ENCODE peak calls at places on chromosome 22, in six cellular contexts. One of them, this sample, is unnamed.

GRCh38 chr22:33492210-33492651 is 428.0 kb downstream of the LARGE1 start:
- DNase-seq in heart left ventricle: no peak
- DNase-seq in upper lobe of right lung: no peak
- DNase-seq in SJSA1: no peak
- DNase-seq in Panc1: no peak
- DNase-seq in Peyer's patch: no peak
- DNase-seq in this sample: no peak

GRCh38 chr22:36134167-36134566 is 26.4 kb downstream of the APOL3 start:
- DNase-seq in heart left ventricle: no peak
- DNase-seq in upper lobe of right lung: no peak
- DNase-seq in SJSA1: no peak
- DNase-seq in Panc1: no peak
- DNase-seq in Peyer's patch: no peak
- DNase-seq in this sample: no peak

GRCh38 chr22:24503137-24503850 is 8.2 kb downstream of the UPB1 start:
- DNase-seq in heart left ventricle: peak; percentile 67
- DNase-seq in upper lobe of right lung: no peak
- DNase-seq in SJSA1: peak; percentile 62
- DNase-seq in Panc1: no peak
- DNase-seq in Peyer's patch: peak; percentile 88
- DNase-seq in this sample: peak; percentile 68

GRCh38 chr22:38305481-38306448 is 11.5 kb downstream of the CSNK1E start:
- DNase-seq in heart left ventricle: no peak
- DNase-seq in upper lobe of right lung: no peak
- DNase-seq in SJSA1: no peak
- DNase-seq in Panc1: no peak
- DNase-seq in Peyer's patch: peak; percentile 74
- DNase-seq in this sample: no peak

GRCh38 chr22:47779474-47779873 is 1017.0 kb downstream of the TBC1D22A start:
- DNase-seq in heart left ventricle: no peak
- DNase-seq in upper lobe of right lung: no peak
- DNase-seq in SJSA1: no peak
- DNase-seq in Panc1: no peak
- DNase-seq in Peyer's patch: no peak
- DNase-seq in this sample: no peak

GRCh38 chr22:25172153-25172552 is 27.5 kb upstream of the CRYBB3 start:
- DNase-seq in heart left ventricle: no peak
- DNase-seq in upper lobe of right lung: peak; percentile 69
- DNase-seq in SJSA1: no peak
- DNase-seq in Panc1: no peak
- DNase-seq in Peyer's patch: no peak
- DNase-seq in this sample: peak; percentile 37

GRCh38 chr22:37141971-37142647 is 7.6 kb downstream of the IL2RB start:
- DNase-seq in heart left ventricle: no peak
- DNase-seq in upper lobe of right lung: no peak
- DNase-seq in SJSA1: no peak
- DNase-seq in Panc1: no peak
- DNase-seq in Peyer's patch: no peak
- DNase-seq in this sample: no peak

GRCh38 chr22:24164823-24165379 is 16.4 kb upstream of the SUSD2 start:
- DNase-seq in heart left ventricle: peak; percentile 78
- DNase-seq in upper lobe of right lung: no peak
- DNase-seq in SJSA1: no peak
- DNase-seq in Panc1: no peak
- DNase-seq in Peyer's patch: no peak
- DNase-seq in this sample: no peak

GRCh38 chr22:30361916-30362631 is 5.3 kb downstream of the CCDC157 start:
- DNase-seq in heart left ventricle: no peak
- DNase-seq in upper lobe of right lung: no peak
- DNase-seq in SJSA1: no peak
- DNase-seq in Panc1: no peak
- DNase-seq in Peyer's patch: no peak
- DNase-seq in this sample: no peak

GRCh38 chr22:46846154-46846831 is 83.8 kb downstream of the TBC1D22A start:
- DNase-seq in heart left ventricle: no peak
- DNase-seq in upper lobe of right lung: no peak
- DNase-seq in SJSA1: no peak
- DNase-seq in Panc1: no peak
- DNase-seq in Peyer's patch: peak; percentile 52
- DNase-seq in this sample: no peak

GRCh38 chr22:21632237-21632895 is at the start of gene CCDC116:
- DNase-seq in heart left ventricle: no peak
- DNase-seq in upper lobe of right lung: peak; percentile 76
- DNase-seq in SJSA1: no peak
- DNase-seq in Panc1: no peak
- DNase-seq in Peyer's patch: peak; percentile 72
- DNase-seq in this sample: peak; percentile 50

GRCh38 chr22:22009661-22010060 is 27.1 kb upstream of the TOP3B start:
- DNase-seq in heart left ventricle: no peak
- DNase-seq in upper lobe of right lung: no peak
- DNase-seq in SJSA1: no peak
- DNase-seq in Panc1: peak; percentile 7
- DNase-seq in Peyer's patch: no peak
- DNase-seq in this sample: no peak

GRCh38 chr22:22881116-22882032 is 6.2 kb upstream of the IGLL5 start:
- DNase-seq in heart left ventricle: no peak
- DNase-seq in upper lobe of right lung: no peak
- DNase-seq in SJSA1: no peak
- DNase-seq in Panc1: no peak
- DNase-seq in Peyer's patch: peak; percentile 63
- DNase-seq in this sample: no peak

GRCh38 chr22:30288414-30289125 is 735 bp downstream of the CASTOR1 start:
- DNase-seq in heart left ventricle: no peak
- DNase-seq in upper lobe of right lung: peak; percentile 66
- DNase-seq in SJSA1: no peak
- DNase-seq in Panc1: no peak
- DNase-seq in Peyer's patch: no peak
- DNase-seq in this sample: no peak

GRCh38 chr22:36417281-36417686 is 29.5 kb upstream of the MYH9 start:
- DNase-seq in heart left ventricle: no peak
- DNase-seq in upper lobe of right lung: peak; percentile 76
- DNase-seq in SJSA1: peak; percentile 75
- DNase-seq in Panc1: no peak
- DNase-seq in Peyer's patch: peak; percentile 88
- DNase-seq in this sample: no peak

GRCh38 chr22:49567894-49568750 is 259.6 kb downstream of the BRD1 start:
- DNase-seq in heart left ventricle: no peak
- DNase-seq in upper lobe of right lung: no peak
- DNase-seq in SJSA1: no peak
- DNase-seq in Panc1: no peak
- DNase-seq in Peyer's patch: peak; percentile 34
- DNase-seq in this sample: peak; percentile 5

GRCh38 chr22:49571326-49571725 is 256.3 kb downstream of the BRD1 start:
- DNase-seq in heart left ventricle: no peak
- DNase-seq in upper lobe of right lung: no peak
- DNase-seq in SJSA1: no peak
- DNase-seq in Panc1: no peak
- DNase-seq in Peyer's patch: peak; percentile 24
- DNase-seq in this sample: no peak

GRCh38 chr22:49570032-49570848 is 257.4 kb downstream of the BRD1 start:
- DNase-seq in heart left ventricle: no peak
- DNase-seq in upper lobe of right lung: peak; percentile 53
- DNase-seq in SJSA1: no peak
- DNase-seq in Panc1: no peak
- DNase-seq in Peyer's patch: peak; percentile 19
- DNase-seq in this sample: peak; percentile 4

GRCh38 chr22:49568751-49569285 is 258.9 kb downstream of the BRD1 start:
- DNase-seq in heart left ventricle: no peak
- DNase-seq in upper lobe of right lung: no peak
- DNase-seq in SJSA1: no peak
- DNase-seq in Panc1: no peak
- DNase-seq in Peyer's patch: peak; percentile 39
- DNase-seq in this sample: no peak

GRCh38 chr22:49569286-49570031 is 258.2 kb downstream of the BRD1 start:
- DNase-seq in heart left ventricle: no peak
- DNase-seq in upper lobe of right lung: no peak
- DNase-seq in SJSA1: no peak
- DNase-seq in Panc1: no peak
- DNase-seq in Peyer's patch: peak; percentile 37
- DNase-seq in this sample: peak; percentile 5
- H3K9me3 ChIP-seq in heart left ventricle: no peaks in the 10 kb centered on the region
- H3K9me3 ChIP-seq in upper lobe of right lung: no peaks in the 10 kb centered on the region
- H3K9me3 ChIP-seq in SJSA1: peaks cover 11% of the 10 kb centered on the region
- H3K9me3 ChIP-seq in Panc1: no peaks in the 10 kb centered on the region
- H3K9me3 ChIP-seq in Peyer's patch: no peaks in the 10 kb centered on the region
- H3K9me3 ChIP-seq in this sample: no peaks in the 10 kb centered on the region

GRCh38 chr22:20298803-20299735 is 20.8 kb downstream of the DGCR6L start:
- DNase-seq in heart left ventricle: peak; percentile 87
- DNase-seq in upper lobe of right lung: peak; percentile 95
- DNase-seq in SJSA1: peak; percentile 81
- DNase-seq in Panc1: no peak
- DNase-seq in Peyer's patch: peak; percentile 96
- DNase-seq in this sample: peak; percentile 96
- H3K27me3 ChIP-seq in heart left ventricle: no peaks in the 10 kb centered on the region
- H3K27me3 ChIP-seq in upper lobe of right lung: peaks cover 6% of the 10 kb centered on the region
- H3K27me3 ChIP-seq in SJSA1: peaks cover 4% of the 10 kb centered on the region
- H3K27me3 ChIP-seq in Panc1: no peaks in the 10 kb centered on the region
- H3K27me3 ChIP-seq in Peyer's patch: no peaks in the 10 kb centered on the region
- H3K27me3 ChIP-seq in this sample: peaks cover 3% of the 10 kb centered on the region

GRCh38 chr22:49956914-49957825 is 3.4 kb upstream of the PIM3 start:
- DNase-seq in heart left ventricle: peak; percentile 24
- DNase-seq in upper lobe of right lung: peak; percentile 66
- DNase-seq in SJSA1: no peak
- DNase-seq in Panc1: no peak
- DNase-seq in Peyer's patch: no peak
- DNase-seq in this sample: no peak
- H3K4me1 ChIP-seq in heart left ventricle: peaks cover 44% of the 10 kb centered on the region
- H3K4me1 ChIP-seq in upper lobe of right lung: peaks cover 64% of the 10 kb centered on the region
- H3K4me1 ChIP-seq in SJSA1: peaks cover 49% of the 10 kb centered on the region
- H3K4me1 ChIP-seq in Panc1: peaks cover 46% of the 10 kb centered on the region
- H3K4me1 ChIP-seq in Peyer's patch: peaks cover 6% of the 10 kb centered on the region
- H3K4me1 ChIP-seq in this sample: peaks cover 10% of the 10 kb centered on the region

GRCh38 chr22:28025866-28026575 is 107.0 kb upstream of the PITPNB start:
- DNase-seq in heart left ventricle: no peak
- DNase-seq in upper lobe of right lung: peak; percentile 41
- DNase-seq in SJSA1: no peak
- DNase-seq in Panc1: no peak
- DNase-seq in Peyer's patch: no peak
- DNase-seq in this sample: no peak
- H3K9me3 ChIP-seq in heart left ventricle: no peaks in the 10 kb centered on the region
- H3K9me3 ChIP-seq in upper lobe of right lung: no peaks in the 10 kb centered on the region
- H3K9me3 ChIP-seq in SJSA1: no peaks in the 10 kb centered on the region
- H3K9me3 ChIP-seq in Panc1: no peaks in the 10 kb centered on the region
- H3K9me3 ChIP-seq in Peyer's patch: no peaks in the 10 kb centered on the region
- H3K9me3 ChIP-seq in this sample: no peaks in the 10 kb centered on the region

GRCh38 chr22:49724893-49725489 is 102.7 kb downstream of the BRD1 start:
- DNase-seq in heart left ventricle: peak; percentile 61
- DNase-seq in upper lobe of right lung: peak; percentile 79
- DNase-seq in SJSA1: peak; percentile 22
- DNase-seq in Panc1: no peak
- DNase-seq in Peyer's patch: peak; percentile 71
- DNase-seq in this sample: peak; percentile 62
- H3K27me3 ChIP-seq in heart left ventricle: peaks cover 16% of the 10 kb centered on the region
- H3K27me3 ChIP-seq in upper lobe of right lung: peaks cover 38% of the 10 kb centered on the region
- H3K27me3 ChIP-seq in SJSA1: peaks cover 42% of the 10 kb centered on the region
- H3K27me3 ChIP-seq in Panc1: no peaks in the 10 kb centered on the region
- H3K27me3 ChIP-seq in Peyer's patch: no peaks in the 10 kb centered on the region
- H3K27me3 ChIP-seq in this sample: peaks cover 46% of the 10 kb centered on the region

GRCh38 chr22:39530692-39531331 is 1.7 kb downstream of the RPS19BP1 start:
- DNase-seq in heart left ventricle: no peak
- DNase-seq in upper lobe of right lung: no peak
- DNase-seq in SJSA1: peak; percentile 41
- DNase-seq in Panc1: no peak
- DNase-seq in Peyer's patch: no peak
- DNase-seq in this sample: peak; percentile 77
- H3K4me1 ChIP-seq in heart left ventricle: peaks cover 51% of the 10 kb centered on the region
- H3K4me1 ChIP-seq in upper lobe of right lung: peaks cover 58% of the 10 kb centered on the region
- H3K4me1 ChIP-seq in SJSA1: peaks cover 40% of the 10 kb centered on the region
- H3K4me1 ChIP-seq in Panc1: peaks cover 49% of the 10 kb centered on the region
- H3K4me1 ChIP-seq in Peyer's patch: peaks cover 41% of the 10 kb centered on the region
- H3K4me1 ChIP-seq in this sample: peaks cover 28% of the 10 kb centered on the region